ENCODE peak calls at places on chromosomes 4 and X, in eight cellular contexts. J is endodermal cell, T is T-helper 17 cell, A is right atrium auricular region, G is transverse colon, I is left ventricle myocardium inferior, H is K562, W is OCI-LY7. X is an unnamed sample.
A peak's percentile ranks its signal among the peaks of the same experiment; 100 is the strongest.

GRCh38 chr4:61740950-61741638 is 541.0 kb downstream of the ADGRL3 start:
- DNase-seq in J (peak; percentile 53), A (no peak), G (no peak), I (no peak), W (no peak), T (no peak), H (no peak), X (no peak)

GRCh38 chrX:71637253-71637618 is 18.9 kb upstream of the CXCR3 start:
- DNase-seq in H (no peak), T (no peak), G (no peak), J (no peak), I (no peak), W (no peak), A (no peak), X (no peak)

GRCh38 chrX:134443020-134443419 is 16.9 kb upstream of the HPRT1 start:
- DNase-seq in I (no peak), T (no peak), G (no peak), W (peak; percentile 64), J (no peak), H (no peak), A (no peak), X (no peak)

GRCh38 chr4:52368895-52369294 is 290.2 kb downstream of the USP46 start:
- DNase-seq in T (no peak), W (no peak), J (no peak), H (no peak), G (no peak), I (no peak), A (no peak), X (no peak)

GRCh38 chrX:54066841-54067240 is 22.6 kb upstream of the PHF8 start:
- DNase-seq in J (no peak), G (no peak), H (no peak), W (no peak), T (no peak), A (no peak), I (no peak), X (no peak)

GRCh38 chrX:86023806-86024205 is 23.6 kb downstream of the CHM start:
- DNase-seq in A (no peak), J (no peak), T (no peak), I (no peak), W (no peak), G (no peak), H (no peak), X (no peak)

GRCh38 chr4:105474110-105474518 is 252 bp upstream of the PPA2 start:
- DNase-seq in J (no peak), W (no peak), T (no peak), G (peak; percentile 91), I (peak; percentile 89), H (no peak), A (peak; percentile 90), X (peak; percentile 86)

GRCh38 chr4:102663073-102663472 is 97.7 kb downstream of the MANBA start:
- DNase-seq in A (no peak), T (no peak), G (no peak), J (no peak), H (no peak), I (no peak), W (no peak), X (no peak)

GRCh38 chr4:2266181-2266580 is 4.3 kb upstream of the MXD4 start:
- DNase-seq in I (peak; percentile 85), A (peak; percentile 76), G (no peak), H (no peak), T (no peak), W (no peak), J (no peak), X (no peak)

GRCh38 chr4:6269400-6269650 is 325 bp upstream of the WFS1 start:
- DNase-seq in H (no peak), J (no peak), G (no peak), W (no peak), A (no peak), T (no peak), I (no peak), X (no peak)

GRCh38 chrX:14802943-14803710 is 69.7 kb downstream of the FANCB start:
- DNase-seq in G (no peak), I (no peak), H (no peak), T (no peak), A (no peak), W (no peak), J (no peak), X (no peak)

GRCh38 chr4:74473155-74473811 is 28.3 kb downstream of the AREG start:
- DNase-seq in W (no peak), G (no peak), H (no peak), J (no peak), T (no peak), I (no peak), A (no peak), X (no peak)

GRCh38 chr4:161188578-161188977 is 975.2 kb downstream of the FSTL5 start:
- DNase-seq in I (no peak), W (no peak), A (no peak), H (no peak), T (no peak), J (no peak), G (no peak), X (no peak)

GRCh38 chr4:185600801-185601200 is 65.5 kb upstream of the PDLIM3 start:
- DNase-seq in H (no peak), W (no peak), A (no peak), T (no peak), G (no peak), J (no peak), I (no peak), X (no peak)

GRCh38 chrX:18929775-18930174 is 54.1 kb downstream of the PHKA2 start:
- DNase-seq in T (no peak), W (no peak), I (no peak), H (no peak), G (no peak), J (no peak), A (no peak), X (no peak)

GRCh38 chr4:122218762-122219161 is 66.6 kb downstream of the BLTP1 start:
- DNase-seq in W (peak; percentile 2), J (peak; percentile 49), I (no peak), G (no peak), T (no peak), H (peak; percentile 8), A (no peak), X (no peak)

GRCh38 chr4:7698586-7698985 is 241.1 kb downstream of the AFAP1 start:
- DNase-seq in W (no peak), A (no peak), I (no peak), T (no peak), J (peak; percentile 68), H (peak; percentile 7), G (no peak), X (no peak)

DNA sequence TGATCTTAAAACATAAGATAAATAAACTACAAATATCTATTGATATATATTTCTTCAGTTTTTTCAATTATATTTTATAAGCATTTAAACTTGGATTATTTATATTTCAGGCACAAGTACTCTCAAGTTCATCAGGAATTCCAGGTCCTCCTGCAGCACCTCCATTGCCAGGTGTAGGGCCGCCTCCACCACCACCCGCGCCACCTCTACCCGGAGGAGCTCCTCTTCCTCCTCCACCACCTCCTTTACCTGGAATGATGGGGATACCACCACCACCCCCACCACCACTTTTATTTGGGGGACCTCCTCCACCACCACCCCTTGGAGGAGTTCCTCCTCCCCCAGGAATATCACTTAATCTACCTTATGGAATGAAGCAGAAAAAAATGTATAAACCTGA is 74.0 kb downstream of the RPA4 start:
- DNase-seq in G (no peak), I (no peak), W (no peak), J (no peak), T (no peak), H (no peak), A (no peak), X (no peak)
- H3K9me3 ChIP-seq in G (no peaks in the 10 kb centered on the region), I (peaks cover 28% of the 10 kb centered on the region), W (no peaks in the 10 kb centered on the region), J (peaks cover 25% of the 10 kb centered on the region), T (no peaks in the 10 kb centered on the region), H (no peaks in the 10 kb centered on the region), A (peaks cover 35% of the 10 kb centered on the region), X (peaks cover 15% of the 10 kb centered on the region)

GRCh38 chr4:116020141-116020722 is 906.8 kb upstream of the NDST4 start:
- DNase-seq in J (no peak), H (no peak), G (no peak), T (no peak), I (no peak), W (peak; percentile 13), A (no peak), X (no peak)
- H3K9me3 ChIP-seq in J (peaks cover 45% of the 10 kb centered on the region), H (no peaks in the 10 kb centered on the region), G (peaks cover 3% of the 10 kb centered on the region), T (peaks cover 4% of the 10 kb centered on the region), I (peaks cover 72% of the 10 kb centered on the region), W (peaks cover 8% of the 10 kb centered on the region), A (peaks cover 36% of the 10 kb centered on the region), X (peaks cover 27% of the 10 kb centered on the region)

GRCh38 chr4:14596904-14597303 is 405.4 kb upstream of the CPEB2 start:
- DNase-seq in T (no peak), A (no peak), I (no peak), H (no peak), J (peak; percentile 51), W (no peak), G (no peak), X (no peak)
- H3K9me3 ChIP-seq in T (no peaks in the 10 kb centered on the region), A (peaks cover 4% of the 10 kb centered on the region), I (no peaks in the 10 kb centered on the region), H (no peaks in the 10 kb centered on the region), J (no peaks in the 10 kb centered on the region), W (no peaks in the 10 kb centered on the region), G (no peaks in the 10 kb centered on the region), X (no peaks in the 10 kb centered on the region)

DNA sequence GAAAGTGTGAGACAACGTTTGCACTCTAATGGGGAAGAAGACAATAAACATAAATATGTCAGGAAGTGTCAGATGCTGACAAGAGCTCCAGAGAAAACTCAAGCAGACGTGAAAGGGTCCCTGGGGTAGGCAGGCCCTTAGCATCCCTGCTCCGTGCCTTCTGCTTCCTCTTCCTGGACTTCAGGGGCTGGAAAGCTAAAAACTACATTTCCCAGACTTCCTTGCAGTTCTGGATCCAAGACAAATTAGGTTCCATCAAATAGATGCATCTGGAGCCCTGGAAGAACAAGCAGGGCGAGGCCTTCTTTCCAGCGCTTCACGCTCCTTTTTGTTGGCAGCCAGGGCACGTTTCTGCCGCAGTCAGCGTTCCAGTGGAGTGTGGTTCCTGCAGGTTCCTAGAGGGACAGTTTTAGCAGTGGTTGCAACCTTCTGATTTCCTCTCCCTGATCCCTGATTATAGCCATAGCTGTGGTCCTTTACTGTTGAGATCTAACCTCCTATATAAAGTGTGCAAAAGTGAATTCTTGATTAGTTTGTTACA is 53.6 kb upstream of the MSX1 start:
- DNase-seq in G (no peak), H (no peak), W (no peak), T (no peak), J (no peak), A (no peak), I (no peak), X (no peak)
- H3K9me3 ChIP-seq in G (no peaks in the 10 kb centered on the region), H (no peaks in the 10 kb centered on the region), W (no peaks in the 10 kb centered on the region), T (no peaks in the 10 kb centered on the region), J (peaks cover 11% of the 10 kb centered on the region), A (peaks cover 8% of the 10 kb centered on the region), I (peaks cover 12% of the 10 kb centered on the region), X (peaks cover 15% of the 10 kb centered on the region)

DNA sequence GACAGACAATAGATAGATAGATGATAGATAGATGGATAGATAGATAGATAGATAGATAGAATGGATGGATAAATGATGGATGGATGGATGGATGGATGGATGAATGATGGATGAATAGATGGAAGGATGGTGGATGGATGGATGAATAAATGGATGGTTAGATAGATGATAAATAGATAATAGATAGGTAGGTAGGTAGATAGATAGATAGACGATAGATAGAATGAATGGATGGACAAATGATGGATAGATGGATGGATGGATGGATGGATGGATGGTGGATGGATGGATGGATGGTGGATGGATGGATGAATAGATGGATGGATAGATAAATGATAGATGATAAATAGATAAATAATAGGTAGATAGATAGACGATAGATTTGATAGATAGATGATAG is 287.4 kb downstream of the CRLF2 start:
- DNase-seq in J (no peak), W (no peak), H (no peak), T (no peak), G (no peak), A (no peak), I (no peak), X (no peak)
- H3K9me3 ChIP-seq in J (no peaks in the 10 kb centered on the region), W (no peaks in the 10 kb centered on the region), H (no peaks in the 10 kb centered on the region), T (no peaks in the 10 kb centered on the region), G (no peaks in the 10 kb centered on the region), A (no peaks in the 10 kb centered on the region), I (peaks cover 15% of the 10 kb centered on the region), X (peaks cover 7% of the 10 kb centered on the region)

GRCh38 chr4:24956763-24957162 is 43.9 kb upstream of the CCDC149 start:
- DNase-seq in I (no peak), G (no peak), J (no peak), W (no peak), A (no peak), H (no peak), T (no peak), X (no peak)
- H3K9me3 ChIP-seq in I (peaks cover 18% of the 10 kb centered on the region), G (no peaks in the 10 kb centered on the region), J (no peaks in the 10 kb centered on the region), W (no peaks in the 10 kb centered on the region), A (peaks cover 11% of the 10 kb centered on the region), H (no peaks in the 10 kb centered on the region), T (no peaks in the 10 kb centered on the region), X (peaks cover 8% of the 10 kb centered on the region)

X was measured in breast epithelium.